ENCODE peak calls at places on chromosomes 1 and 21, in six cellular contexts. V is CD8-positive, alpha-beta T cell; S is choroid plexus epithelial cell; U is IMR-90; Y is prostate gland; Q is neural progenitor cell. I is an unnamed sample.

GRCh38 chr1:29602203-29602602 is 365.9 kb downstream of the PTPRU start:
- DNase-seq in Q (no peak), V (no peak), Y (no peak), U (no peak), S (no peak), I (no peak)

GRCh38 chr1:25145775-25146381 is 86.4 kb downstream of the SYF2 start:
- DNase-seq in V (no peak), Q (no peak), S (no peak), U (no peak), Y (no peak), I (no peak)

GRCh38 chr1:40701684-40702083 is 10.2 kb downstream of the NFYC start:
- DNase-seq in U (no peak), V (no peak), Y (no peak), S (no peak), Q (no peak), I (no peak)

GRCh38 chr1:226639631-226640061 is 91.1 kb downstream of the STUM start:
- DNase-seq in U (no peak), Q (no peak), S (no peak), V (no peak), Y (no peak), I (no peak)

GRCh38 chr1:180863158-180863775 is 49.4 kb upstream of the KIAA1614 start:
- DNase-seq in V (no peak), S (peak), Q (peak), Y (peak), U (peak), I (peak)

GRCh38 chr1:9343269-9343668 is 50.6 kb downstream of the SPSB1 start:
- DNase-seq in U (no peak), V (no peak), S (no peak), Y (no peak), Q (no peak), I (no peak)

GRCh38 chr1:34367954-34368353 is 191.2 kb downstream of the C1orf94 start:
- DNase-seq in U (no peak), Q (no peak), Y (no peak), S (no peak), V (no peak), I (no peak)

GRCh38 chr1:118963456-118964430 is 24.4 kb downstream of the TBX15 start:
- DNase-seq in S (peak), Q (no peak), Y (no peak), V (no peak), U (peak), I (peak)

GRCh38 chr1:151820940-151821339 is 10.7 kb downstream of the RORC start:
- DNase-seq in V (no peak), Y (no peak), U (no peak), S (no peak), Q (no peak), I (no peak)

GRCh38 chr1:3541930-3542329 is 69.4 kb downstream of the MEGF6 start:
- DNase-seq in S (no peak), Q (no peak), Y (no peak), U (no peak), V (no peak), I (no peak)

GRCh38 chr1:117967900-117968299 is 38.4 kb downstream of the WDR3 start:
- DNase-seq in V (no peak), Y (no peak), Q (no peak), U (peak), S (peak), I (peak)

GRCh38 chr1:57848406-57848805 is 424.5 kb upstream of the DAB1 start:
- DNase-seq in Q (no peak), U (no peak), V (no peak), Y (no peak), S (peak), I (peak)

GRCh38 chr1:56910441-56910985 is 55.3 kb downstream of the C8B start:
- DNase-seq in S (no peak), Y (no peak), V (no peak), Q (no peak), U (no peak), I (no peak)

GRCh38 chr1:3052501-3052900 is 16.5 kb upstream of the PRDM16 start:
- DNase-seq in Q (no peak), S (no peak), Y (no peak), V (no peak), U (no peak), I (no peak)

GRCh38 chr1:114295321-114295720 is 141.7 kb upstream of the SYT6 start:
- DNase-seq in V (no peak), U (no peak), S (no peak), Q (no peak), Y (no peak), I (no peak)

GRCh38 chr1:8127201-8127641 is 101.1 kb upstream of the ERRFI1 start:
- DNase-seq in S (peak), Y (no peak), V (no peak), U (peak), Q (no peak), I (peak)

GRCh38 chr1:48061162-48062136 is 64.3 kb upstream of the TRABD2B start:
- DNase-seq in S (peak), Q (peak), Y (peak), U (peak), V (no peak), I (peak)

GRCh38 chr1:225933072-225933471 is 7.9 kb downstream of the LEFTY2 start:
- DNase-seq in U (peak), Q (no peak), V (no peak), S (peak), Y (no peak), I (peak)

GRCh38 chr1:232543194-232543593 is 86.7 kb downstream of the SIPA1L2 start:
- DNase-seq in V (no peak), Q (no peak), Y (no peak), S (no peak), U (no peak), I (no peak)

DNA sequence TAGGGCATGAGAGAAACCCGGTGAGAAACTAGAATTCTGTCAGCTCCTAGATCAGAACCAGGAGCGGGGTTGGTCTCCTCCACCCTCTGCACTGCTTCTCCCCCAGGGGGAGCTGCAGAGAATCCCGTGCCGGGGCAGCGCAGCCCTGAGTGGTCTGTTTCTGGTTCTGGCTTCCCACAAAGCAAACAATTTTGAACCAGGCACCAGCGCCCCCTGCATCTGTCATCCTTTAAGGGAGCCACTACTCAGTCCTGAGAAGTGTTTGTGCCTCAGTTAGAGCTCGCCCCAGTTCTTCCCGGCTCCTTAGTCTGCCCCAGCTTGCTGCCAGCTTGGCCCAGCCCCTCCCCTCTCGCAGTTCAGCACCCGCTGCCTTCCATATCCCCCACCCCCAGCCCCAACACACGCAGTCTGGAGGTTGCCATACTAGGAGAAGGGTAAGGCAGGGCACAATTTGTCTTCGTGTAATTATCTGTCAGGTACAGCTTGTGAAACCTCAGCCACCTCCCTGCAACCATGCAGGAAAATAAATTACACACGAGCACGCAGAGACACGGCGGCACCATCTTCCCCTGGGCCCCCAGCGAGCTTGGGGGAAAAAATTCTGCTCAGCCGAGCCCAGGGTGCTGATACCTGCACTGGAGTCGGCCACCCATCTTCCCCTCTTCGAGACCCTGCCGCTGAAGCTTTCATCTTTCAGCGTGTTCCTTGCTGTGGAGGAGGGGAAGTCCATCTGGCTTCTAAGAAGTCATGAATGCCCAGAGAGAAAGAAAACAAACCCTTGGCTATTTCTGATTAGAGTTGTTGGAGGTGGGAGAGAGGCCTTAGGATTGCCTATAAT is 62.6 kb upstream of the CD1D start:
- DNase-seq in S (peak), V (peak), Y (peak), Q (peak), U (peak), I (peak)
- H3K4me3 ChIP-seq in S (peak), V (peak), Y (no peak), Q (peak), U (peak), I (peak)

GRCh38 chr21:38333290-38334272 is 76.8 kb downstream of the KCNJ15 start:
- DNase-seq in Q (no peak), S (peak), V (peak), U (no peak), Y (no peak), I (peak)
- TF ChIP-seq CTCF in Q (peak), S (peak), V (no peak), U (peak), Y (no peak), I (peak)

GRCh38 chr21:33698088-33698487 is 55.8 kb downstream of the ITSN1 start:
- DNase-seq in V (no peak), U (no peak), Q (peak), S (no peak), Y (no peak), I (no peak)
- H3K4me3 ChIP-seq in V (no peak), U (no peak), Q (no peak), S (no peak), Y (no peak), I (no peak)

GRCh38 chr21:15976807-15977206 is 247.0 kb downstream of the USP25 start:
- DNase-seq in U (no peak), Y (no peak), Q (peak), S (peak), V (no peak), I (peak)
- TF ChIP-seq CTCF in U (peak), Y (no peak), Q (peak), S (peak), V (no peak), I (peak)

DNA sequence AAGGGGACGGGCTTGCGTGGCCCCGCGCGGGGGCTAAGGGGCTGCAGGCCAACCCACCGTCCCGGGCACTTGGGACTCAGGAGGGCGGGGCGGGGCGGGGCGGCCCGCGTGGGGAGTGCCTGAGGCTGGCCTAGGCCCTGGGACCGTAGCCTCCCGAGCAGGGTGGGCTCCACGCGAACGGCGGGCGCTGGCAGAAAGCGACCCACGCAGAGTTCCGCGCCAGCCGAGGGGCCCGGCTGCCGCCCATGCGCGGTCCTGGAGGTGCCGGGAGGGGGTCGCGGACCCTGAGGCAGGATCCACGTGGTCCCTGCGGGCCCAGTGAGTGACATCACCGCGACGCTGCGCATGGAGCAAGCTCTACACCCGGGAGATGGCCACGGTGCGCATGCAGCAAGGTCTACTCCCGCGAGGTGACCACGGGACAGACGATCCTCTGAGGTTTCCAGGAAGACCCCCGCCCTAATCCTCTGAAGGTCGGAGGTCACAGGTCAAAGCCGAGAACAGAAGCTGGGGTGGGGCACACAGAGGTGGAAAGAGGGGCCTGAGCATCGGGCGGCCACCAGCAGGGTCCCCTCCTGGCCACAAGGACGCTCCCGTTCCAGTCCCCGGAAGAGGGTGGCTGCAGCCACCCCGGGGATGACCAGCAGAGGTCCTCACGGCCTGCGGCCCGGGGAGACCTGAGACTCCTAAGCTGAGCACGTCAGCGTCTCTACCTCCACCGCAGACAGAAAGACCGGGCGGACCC is 13.5 kb upstream of the SLC19A1 start:
- DNase-seq in U (peak), Y (peak), V (peak), S (peak), Q (peak), I (peak)
- H3K4me3 ChIP-seq in U (peak), Y (peak), V (peak), S (peak), Q (peak), I (peak)

DNA sequence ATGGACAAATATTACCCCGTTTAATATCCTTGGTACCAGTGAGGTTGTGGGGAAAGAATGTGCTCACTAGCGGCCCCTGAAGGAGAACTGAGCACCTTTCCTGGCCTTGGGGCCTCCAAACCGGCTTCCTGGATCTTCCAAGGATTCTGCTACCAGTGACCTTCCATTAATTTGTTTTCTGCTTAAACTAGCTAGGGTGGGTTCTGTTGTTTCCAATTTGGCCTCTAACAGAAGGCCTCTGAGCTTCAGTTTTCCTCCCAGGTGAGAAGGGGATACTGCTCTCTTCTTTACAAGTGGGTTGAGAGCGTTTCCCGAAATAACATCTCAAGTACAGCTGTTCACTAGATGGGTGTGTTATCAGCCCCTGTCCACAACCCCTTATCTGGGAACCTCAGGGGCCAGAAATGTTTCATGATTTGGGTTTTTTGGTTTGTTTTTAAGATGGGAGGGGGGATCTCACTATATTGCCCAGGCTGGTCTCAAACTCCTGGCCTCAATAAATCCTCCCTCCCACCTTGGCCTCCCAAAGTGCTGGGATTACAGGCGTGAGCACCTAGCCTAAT is 16.9 kb upstream of the IFNGR2 start:
- DNase-seq in Q (peak), Y (no peak), U (no peak), V (no peak), S (no peak), I (no peak)
- TF ChIP-seq CTCF in Q (peak), Y (no peak), U (peak), V (no peak), S (peak), I (peak)

DNA sequence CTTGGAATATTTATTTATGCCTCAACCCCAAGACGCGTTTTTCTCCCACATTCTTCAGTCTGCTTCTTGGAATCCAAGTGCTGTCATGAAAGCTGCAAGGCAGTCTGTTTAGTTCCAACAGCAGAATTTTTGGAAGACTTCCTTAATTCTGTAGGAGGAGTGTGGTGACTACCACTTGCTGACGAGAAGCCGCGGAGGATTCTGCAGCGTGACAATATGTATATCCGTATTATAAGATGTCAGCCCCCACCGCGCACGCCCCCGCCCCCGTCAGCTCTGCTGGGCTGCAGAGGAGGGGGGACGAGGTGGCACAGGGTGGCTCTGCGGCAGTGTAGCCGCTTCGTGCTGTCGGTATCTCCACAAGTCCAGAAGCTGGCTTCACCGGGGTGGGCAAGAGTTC is 22.6 kb downstream of the SMYD2 start:
- DNase-seq in Q (no peak), S (no peak), Y (no peak), V (no peak), U (peak), I (peak)
- H3K4me3 ChIP-seq in Q (no peak), S (no peak), Y (no peak), V (no peak), U (no peak), I (peak)

I was measured in fibroblast of mammary gland.